ENCODE peak calls at places on chromosomes 12 and 14, in six cellular contexts. W is naive thymus-derived CD8-positive, alpha-beta T cell; S is CMK; H is heart left ventricle; V is GM03348; Y is GM20000. N is an unnamed sample.

GRCh38 chr14:99391671-99392070 is 89.0 kb downstream of the SETD3 start:
- DNase-seq in H (no peak), S (no peak), W (no peak), Y (no peak), V (peak), N (no peak)

GRCh38 chr12:109803678-109804077 is 29.5 kb downstream of the TRPV4 start:
- DNase-seq in Y (no peak), W (no peak), H (no peak), S (no peak), V (no peak), N (no peak)

GRCh38 chr12:38664661-38665269 is 240.6 kb downstream of the CPNE8 start:
- DNase-seq in W (no peak), Y (peak), H (no peak), V (no peak), S (no peak), N (peak)

GRCh38 chr12:62533087-62533754 is 66.6 kb downstream of the MON2 start:
- DNase-seq in S (no peak), H (no peak), W (no peak), Y (no peak), V (no peak), N (peak)

GRCh38 chr12:28536088-28536487 is 345.8 kb downstream of the CCDC91 start:
- DNase-seq in W (no peak), V (peak), Y (no peak), H (no peak), S (no peak), N (no peak)

GRCh38 chr12:68158427-68158826 is 1.1 kb downstream of the IFNG start:
- DNase-seq in H (no peak), Y (no peak), W (no peak), V (peak), S (peak), N (no peak)

GRCh38 chr12:64457923-64458322 is 6.0 kb downstream of the TBK1 start:
- DNase-seq in H (no peak), W (no peak), S (no peak), Y (no peak), V (no peak), N (no peak)

GRCh38 chr12:93727911-93728310 is 50.7 kb downstream of the CRADD start:
- DNase-seq in H (no peak), S (no peak), W (no peak), V (no peak), Y (no peak), N (no peak)

GRCh38 chr12:9340422-9341259 is 132.4 kb upstream of the PZP start:
- DNase-seq in V (no peak), S (no peak), W (no peak), Y (no peak), H (no peak), N (no peak)

GRCh38 chr12:1197264-1198018 is 206.4 kb downstream of the ERC1 start:
- DNase-seq in H (no peak), W (no peak), S (no peak), V (peak), Y (no peak), N (no peak)

GRCh38 chr12:57151741-57152407 is 4.5 kb upstream of the LRP1-AS start:
- DNase-seq in H (no peak), S (no peak), W (no peak), Y (no peak), V (peak), N (no peak)

GRCh38 chr12:108689314-108690190 is 41.8 kb downstream of the CORO1C start:
- DNase-seq in Y (no peak), S (peak), V (no peak), W (no peak), H (no peak), N (no peak)

N was measured in GM10248.